ENCODE peak calls at places on chromosomes 16 and 17, in six cellular contexts. B is upper lobe of left lung; H is heart left ventricle; E is CD8-positive, alpha-beta T cell; X is A673; S is adipocyte. K is an unnamed sample. For H3K4me1, the result is how much of the 10 kb centered on the place peaks cover.

GRCh38 chr16:72312862-72313261 is 140.9 kb upstream of the PMFBP1 start:
- DNase-seq in S (peak), X (no peak), E (no peak), H (no peak), B (no peak), K (no peak)

GRCh38 chr16:23434380-23434779 is 18.6 kb downstream of the COG7 start:
- DNase-seq in S (peak), E (no peak), X (peak), B (no peak), H (no peak), K (peak)

GRCh38 chr17:31674717-31675349 is 184.2 kb downstream of the COPRS start:
- DNase-seq in E (no peak), H (no peak), X (no peak), S (peak), B (no peak), K (no peak)

GRCh38 chr16:15482068-15482747 is 47.8 kb downstream of the BMERB1 start:
- DNase-seq in B (no peak), H (peak), X (peak), S (peak), E (no peak), K (peak)

GRCh38 chr17:77475012-77475976 is 334.5 kb downstream of the SEC14L1 start:
- DNase-seq in E (peak), B (peak), X (no peak), S (peak), H (no peak), K (no peak)

GRCh38 chr17:32998893-32999240 is 7.2 kb downstream of the SPACA3 start:
- DNase-seq in X (no peak), S (peak), E (no peak), B (no peak), H (no peak), K (no peak)

GRCh38 chr16:70553175-70553574 is 29.6 kb downstream of the SF3B3 start:
- DNase-seq in E (no peak), S (peak), H (no peak), B (no peak), X (no peak), K (no peak)

GRCh38 chr16:83899272-83899897 is 470 bp downstream of the MLYCD start:
- DNase-seq in H (peak), X (peak), E (no peak), S (peak), B (peak), K (peak)

GRCh38 chr16:55668337-55669281 is 12.8 kb downstream of the SLC6A2 start:
- DNase-seq in B (no peak), S (peak), E (no peak), H (no peak), X (no peak), K (no peak)

GRCh38 chr17:12789075-12789975 is at the start of gene ARHGAP44:
- DNase-seq in X (peak), H (peak), E (no peak), B (peak), S (peak), K (peak)

GRCh38 chr16:8963010-8963824 is 489 bp downstream of the USP7 start:
- DNase-seq in B (peak), S (peak), E (no peak), X (peak), H (no peak), K (no peak)

GRCh38 chr16:73096510-73096909 is 48.6 kb upstream of the ZFHX3 start:
- DNase-seq in E (no peak), B (no peak), H (no peak), X (no peak), S (no peak), K (no peak)

GRCh38 chr16:83682858-83683235 is 124.9 kb upstream of the HSBP1 start:
- DNase-seq in E (no peak), S (no peak), X (no peak), B (no peak), H (no peak), K (no peak)

GRCh38 chr16:8807189-8807588 is 9.6 kb downstream of the PMM2 start:
- DNase-seq in E (no peak), S (no peak), H (no peak), X (no peak), B (no peak), K (peak)

GRCh38 chr17:2797632-2798031 is 1.4 kb downstream of the RAP1GAP2 start:
- DNase-seq in X (no peak), S (no peak), E (no peak), H (no peak), B (no peak), K (no peak)

GRCh38 chr17:66287911-66288310 is 14.5 kb upstream of the PRKCA start:
- DNase-seq in X (no peak), H (no peak), B (no peak), E (no peak), S (no peak), K (no peak)

GRCh38 chr17:16283705-16284104 is 66.7 kb downstream of the PIGL start:
- DNase-seq in H (no peak), E (no peak), B (no peak), X (no peak), S (no peak), K (no peak)

GRCh38 chr16:11257131-11257938 is 1.3 kb upstream of the SOCS1 start:
- DNase-seq in H (peak), B (peak), X (peak), S (peak), E (no peak), K (peak)
- H3K4me3 ChIP-seq in H (peak), B (peak), X (peak), S (peak), E (peak), K (no peak)

GRCh38 chr17:46157443-46158107 is 35.7 kb downstream of the KANSL1 start:
- DNase-seq in H (no peak), B (no peak), E (no peak), S (peak), X (no peak), K (no peak)
- H3K4me1 ChIP-seq in H (half or more), B (half or more), E (half or more), S (half or more), X (under half), K (half or more)

GRCh38 chr16:24853169-24853824 is 7.5 kb downstream of the SLC5A11 start:
- DNase-seq in H (no peak), X (no peak), B (no peak), S (no peak), E (no peak), K (no peak)
- H3K4me3 ChIP-seq in H (no peak), X (no peak), B (no peak), S (no peak), E (no peak), K (no peak)

GRCh38 chr16:11306997-11307638 is 26.0 kb upstream of the PRM1 start:
- DNase-seq in E (no peak), B (no peak), S (no peak), X (no peak), H (no peak), K (no peak)

GRCh38 chr16:11309895-11310633 is 28.9 kb upstream of the PRM1 start:
- DNase-seq in H (no peak), S (no peak), B (no peak), E (no peak), X (peak), K (no peak)

GRCh38 chr16:11307639-11308492 is 26.7 kb upstream of the PRM1 start:
- DNase-seq in B (peak), H (no peak), X (no peak), S (no peak), E (no peak), K (no peak)

GRCh38 chr16:11310634-11310977 is 29.5 kb upstream of the PRM1 start:
- DNase-seq in B (no peak), E (no peak), H (no peak), S (no peak), X (no peak), K (no peak)

DNA sequence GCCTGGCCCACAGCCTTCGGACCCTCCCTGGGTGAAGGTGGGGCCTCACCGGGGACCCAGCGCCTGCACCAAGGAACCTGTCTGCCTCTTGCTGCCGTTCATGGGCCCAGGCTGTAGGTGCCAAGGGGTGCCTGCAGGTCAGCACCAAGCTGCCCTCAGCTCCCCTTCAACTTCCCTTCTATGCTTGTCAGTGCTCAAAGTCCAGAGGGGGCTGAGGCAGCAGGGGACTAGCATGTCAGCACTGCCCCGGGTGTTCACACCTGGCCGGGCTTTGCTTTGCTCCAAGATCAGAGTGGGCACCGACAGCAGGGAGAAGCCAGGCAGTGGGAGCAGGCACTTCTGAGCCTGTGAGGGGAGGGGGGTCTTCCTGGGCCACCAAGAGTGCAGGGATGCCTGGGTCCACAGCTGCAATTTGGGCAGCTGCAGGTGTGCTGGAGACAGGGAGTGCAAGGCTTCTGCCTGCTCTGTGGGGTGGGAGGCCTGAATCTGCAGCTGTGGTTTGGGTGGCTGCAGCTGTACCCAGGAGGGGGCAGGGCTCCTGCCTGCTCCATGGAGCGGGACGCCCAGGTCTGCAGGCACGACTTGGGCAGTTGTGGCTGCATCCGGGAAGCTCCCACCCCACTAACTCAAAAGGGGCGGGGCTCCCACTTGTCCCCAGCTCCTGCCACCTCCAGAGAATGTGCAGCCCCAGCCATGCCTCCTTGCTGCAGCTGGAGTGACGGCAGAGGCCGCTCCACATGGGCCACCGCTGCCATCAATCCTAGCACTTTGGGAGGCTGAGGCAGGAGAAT is 27.6 kb upstream of the PRM1 start:
- DNase-seq in X (no peak), B (no peak), H (no peak), E (no peak), S (no peak), K (no peak)
- H3K4me1 ChIP-seq in X (under half), B (under half), H (under half), E (under half), S (under half), K (under half)

DNA sequence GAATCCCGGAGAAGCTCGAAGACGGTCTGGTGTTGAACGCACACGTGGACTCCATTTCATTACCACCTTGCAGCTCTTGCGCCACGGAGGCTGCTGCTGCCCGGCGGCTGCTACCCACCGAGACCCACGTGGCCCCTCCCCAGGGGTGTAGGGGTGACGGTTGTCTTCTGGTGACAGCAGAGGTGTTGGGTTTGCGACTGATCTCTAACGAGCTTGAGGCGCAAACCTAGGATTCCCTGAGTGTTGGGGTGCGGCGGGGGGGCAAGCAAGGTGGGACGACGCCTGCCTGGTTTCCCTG is 1.7 kb upstream of the CBX4 start:
- DNase-seq in B (no peak), H (no peak), E (no peak), X (no peak), S (no peak), K (no peak)
- H3K4me3 ChIP-seq in B (peak), H (peak), E (no peak), X (no peak), S (no peak), K (no peak)

DNA sequence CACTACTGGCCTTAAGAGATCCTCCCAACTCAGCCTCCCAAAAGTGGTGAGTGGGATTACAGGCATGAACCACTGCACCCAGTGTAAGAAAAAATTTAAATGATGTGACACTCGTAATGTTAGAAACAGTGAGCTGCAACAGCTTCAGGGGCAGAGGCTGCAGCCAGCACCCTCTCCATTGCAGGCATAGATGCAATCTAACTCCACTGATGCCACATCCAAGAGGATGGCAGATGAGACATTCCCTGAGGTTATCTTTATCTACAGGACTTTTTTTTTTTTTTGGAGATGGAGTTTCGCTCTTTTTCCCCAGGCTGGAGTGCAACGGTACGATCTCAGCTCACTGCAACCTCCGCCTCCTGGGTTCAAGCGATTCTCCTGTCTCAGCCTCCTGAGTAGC is 19.9 kb downstream of the ZCCHC14 start:
- DNase-seq in B (no peak), E (no peak), S (no peak), H (no peak), X (no peak), K (no peak)
- H3K4me1 ChIP-seq in B (under half), E (under half), S (under half), H (half or more), X (under half), K (under half)

K was measured in body of pancreas.